ENCODE peak calls at places on chromosome 16, in ten cellular contexts. I is stimulated activated naive CD8-positive, alpha-beta T cell treated with anti-CD3 and anti-CD28 coated beads, Interleukin-15, Interleukin-2, amounts not matched to agents 100 U/mL and 50 U/mL, for 24 hours; K is SHP77; S is H9; M is stimulated activated CD4-positive, alpha-beta T cell treated with anti-CD3 and anti-CD28 coated beads, Interleukin-4, amount 100 ng/mL, for 24 hours; B is astrocyte of the spinal cord; G is AG04449; U is memory B cell; A is HAP-1; N is substantia nigra. T is an unnamed sample.

GRCh38 chr16:4693956-4694663 is 748 bp downstream of the NUDT16L1 start:
- DNase-seq in I (peak), K (no peak), S (peak), M (peak), B (peak), G (no peak), U (peak), A (no peak), N (no peak), T (no peak)

GRCh38 chr16:14151256-14152030 is 80.3 kb downstream of the MRTFB start:
- DNase-seq in I (no peak), K (no peak), S (no peak), M (no peak), B (peak), G (peak), U (no peak), A (no peak), N (no peak), T (no peak)

GRCh38 chr16:65769776-65770438 is 596.6 kb upstream of the CDH5 start:
- DNase-seq in I (no peak), K (no peak), S (no peak), M (no peak), B (no peak), G (no peak), U (no peak), A (no peak), N (no peak), T (peak)

GRCh38 chr16:78321611-78322010 is 222.2 kb downstream of the WWOX start:
- DNase-seq in I (no peak), K (peak), S (peak), M (no peak), B (no peak), G (no peak), U (no peak), A (no peak), N (no peak), T (no peak)

GRCh38 chr16:71409038-71409775 is 32.6 kb downstream of the TLE7 start:
- DNase-seq in I (no peak), K (no peak), S (no peak), M (no peak), B (no peak), G (no peak), U (no peak), A (no peak), N (no peak), T (no peak)

GRCh38 chr16:89153848-89154271 is 17.7 kb upstream of the CDH15 start:
- DNase-seq in I (no peak), K (no peak), S (no peak), M (no peak), B (no peak), G (no peak), U (no peak), A (no peak), N (no peak), T (no peak)

GRCh38 chr16:53912155-53912554 is 208.2 kb downstream of the FTO start:
- DNase-seq in I (peak), K (no peak), S (no peak), M (peak), B (no peak), G (no peak), U (no peak), A (no peak), N (no peak), T (peak)

GRCh38 chr16:49521706-49522325 is 148.2 kb downstream of the C16orf78 start:
- DNase-seq in I (no peak), K (no peak), S (no peak), M (no peak), B (no peak), G (no peak), U (no peak), A (no peak), N (no peak), T (no peak)

GRCh38 chr16:49890876-49891275 is 35.0 kb upstream of the ZNF423 start:
- DNase-seq in I (peak), K (no peak), S (peak), M (peak), B (no peak), G (no peak), U (no peak), A (no peak), N (no peak), T (no peak)

GRCh38 chr16:47643610-47644009 is 182.5 kb downstream of the PHKB start:
- DNase-seq in I (no peak), K (no peak), S (no peak), M (no peak), B (peak), G (no peak), U (no peak), A (no peak), N (no peak), T (peak)

GRCh38 chr16:57504001-57504400 is 17.7 kb upstream of the DOK4 start:
- DNase-seq in I (no peak), K (no peak), S (no peak), M (no peak), B (no peak), G (no peak), U (no peak), A (no peak), N (no peak), T (no peak)

GRCh38 chr16:84471316-84471715 is 33.1 kb downstream of the MEAK7 start:
- DNase-seq in I (no peak), K (no peak), S (peak), M (no peak), B (no peak), G (no peak), U (no peak), A (no peak), N (no peak), T (no peak)

GRCh38 chr16:21134053-21134452 is 16.6 kb downstream of the DNAH3 start:
- DNase-seq in I (no peak), K (no peak), S (no peak), M (no peak), B (no peak), G (no peak), U (no peak), A (no peak), N (no peak), T (peak)

GRCh38 chr16:78932395-78932794 is 668.1 kb downstream of the MAF start:
- DNase-seq in I (no peak), K (no peak), S (no peak), M (no peak), B (no peak), G (no peak), U (no peak), A (no peak), N (no peak), T (no peak)

GRCh38 chr16:30054959-30055553 is 10.5 kb upstream of the ALDOA start:
- DNase-seq in I (peak), K (no peak), S (peak), M (peak), B (no peak), G (no peak), U (no peak), A (peak), N (no peak), T (peak)

GRCh38 chr16:85370881-85371651 is 242.1 kb upstream of the GSE1 start:
- DNase-seq in I (no peak), K (no peak), S (no peak), M (no peak), B (no peak), G (no peak), U (no peak), A (no peak), N (no peak), T (no peak)

GRCh38 chr16:85619089-85619850 is 6.1 kb downstream of the GSE1 start:
- DNase-seq in I (no peak), K (no peak), S (no peak), M (no peak), B (no peak), G (no peak), U (no peak), A (no peak), N (no peak), T (no peak)

GRCh38 chr16:27483624-27484023 is 66.1 kb downstream of the GTF3C1 start:
- DNase-seq in I (no peak), K (no peak), S (no peak), M (no peak), B (no peak), G (no peak), U (no peak), A (no peak), N (no peak), T (no peak)

GRCh38 chr16:35533683-35534082 is 2074.3 kb downstream of the TP53TG3F start:
- DNase-seq in I (no peak), K (no peak), S (no peak), M (no peak), B (no peak), G (no peak), U (no peak), A (no peak), N (no peak), T (no peak)

GRCh38 chr16:21684199-21684598 is 20.4 kb downstream of the OTOA start:
- DNase-seq in I (peak), K (peak), S (peak), M (peak), B (no peak), G (no peak), U (no peak), A (peak), N (no peak), T (no peak)

GRCh38 chr16:50428116-50428515 is 59.3 kb upstream of the BRD7 start:
- DNase-seq in I (no peak), K (no peak), S (no peak), M (no peak), B (no peak), G (no peak), U (no peak), A (no peak), N (no peak), T (no peak)

GRCh38 chr16:50680907-50681885 is at the start of gene SNX20:
- DNase-seq in I (peak), K (no peak), S (no peak), M (peak), B (no peak), G (no peak), U (peak), A (no peak), N (no peak), T (peak)

GRCh38 chr16:71693168-71693567 is 31.3 kb downstream of the PHLPP2 start:
- DNase-seq in I (no peak), K (no peak), S (no peak), M (no peak), B (no peak), G (no peak), U (no peak), A (no peak), N (no peak), T (no peak)

GRCh38 chr16:9260665-9261064 is 169.2 kb downstream of the HAPSTR1 start:
- DNase-seq in I (no peak), K (peak), S (no peak), M (no peak), B (no peak), G (no peak), U (no peak), A (no peak), N (no peak), T (no peak)

GRCh38 chr16:3726021-3726687 is 8.8 kb upstream of the TRAP1 start:
- DNase-seq in I (no peak), K (no peak), S (no peak), M (no peak), B (no peak), G (no peak), U (no peak), A (no peak), N (no peak), T (no peak)

GRCh38 chr16:67248401-67249177 is at the start of gene SLC9A5:
- DNase-seq in I (peak), K (no peak), S (peak), M (no peak), B (no peak), G (no peak), U (peak), A (no peak), N (no peak), T (no peak)

GRCh38 chr16:70523013-70523620 is at the start of gene COG4:
- DNase-seq in I (peak), K (peak), S (peak), M (peak), B (no peak), G (no peak), U (peak), A (peak), N (peak), T (peak)

GRCh38 chr16:29876186-29876577 is 13.2 kb upstream of the CDIPT start:
- DNase-seq in I (no peak), K (no peak), S (peak), M (no peak), B (no peak), G (no peak), U (no peak), A (no peak), N (no peak), T (no peak)

GRCh38 chr16:63617990-63618763 is 1503.7 kb downstream of the CDH11 start:
- DNase-seq in I (no peak), K (peak), S (peak), M (no peak), B (no peak), G (no peak), U (no peak), A (no peak), N (no peak), T (no peak)

GRCh38 chr16:8173111-8173644 is 417.1 kb downstream of the TMEM114 start:
- DNase-seq in I (peak), K (peak), S (peak), M (peak), B (peak), G (no peak), U (no peak), A (peak), N (peak), T (peak)

GRCh38 chr16:25390761-25391160 is 133.1 kb upstream of the ZKSCAN2 start:
- DNase-seq in I (no peak), K (no peak), S (no peak), M (no peak), B (no peak), G (no peak), U (no peak), A (no peak), N (no peak), T (no peak)

GRCh38 chr16:73544266-73544665 is 496.3 kb upstream of the ZFHX3 start:
- DNase-seq in I (no peak), K (no peak), S (no peak), M (no peak), B (no peak), G (no peak), U (no peak), A (no peak), N (no peak), T (no peak)

T was measured in MV-4-11.